ENCODE peak calls at places on chromosomes 2 and 18, in five cellular contexts. S is SJSA1; B is COR-L47; A is activated naive CD8-positive, alpha-beta T cell treated with anti-CD3 and anti-CD28 coated beads, Interleukin-2, amount 50 U/mL, for 24 hours; H is activated CD8-positive, alpha-beta T cell treated with anti-CD3 and anti-CD28 coated beads for 36 hours. Y is an unnamed sample.

GRCh38 chr2:98086491-98087446 is at the start of gene VWA3B:
- DNase-seq in B (peak; percentile 75), A (peak; percentile 69), S (peak; percentile 34), H (peak; percentile 57), Y (peak; percentile 34)

GRCh38 chr2:61109291-61109690 is 43.6 kb downstream of the SANBR start:
- DNase-seq in S (no peak), H (no peak), A (no peak), B (no peak), Y (no peak)

GRCh38 chr2:25453199-25453903 is 111.6 kb upstream of the DNMT3A start:
- DNase-seq in H (peak; percentile 59), B (no peak), A (peak; percentile 16), S (no peak), Y (no peak)

GRCh38 chr2:126653102-126653501 is 2.9 kb upstream of the GYPC start:
- DNase-seq in S (no peak), B (no peak), A (no peak), H (no peak), Y (no peak)

GRCh38 chr2:128474014-128474961 is 155.6 kb upstream of the HS6ST1 start:
- DNase-seq in B (no peak), H (no peak), A (no peak), S (no peak), Y (no peak)

GRCh38 chr2:27717070-27717453 is 53.4 kb downstream of the SLC4A1AP start:
- DNase-seq in A (no peak), H (peak; percentile 45), B (no peak), S (no peak), Y (no peak)

GRCh38 chr2:12456293-12457151 is 260.2 kb upstream of the TRIB2 start:
- DNase-seq in A (peak; percentile 72), B (no peak), S (no peak), H (peak; percentile 85), Y (peak; percentile 96)

GRCh38 chr2:202609381-202610145 is 25.2 kb upstream of the FAM117B start:
- DNase-seq in A (no peak), S (no peak), B (no peak), H (peak; percentile 33), Y (no peak)

GRCh38 chr2:239245872-239246701 is 154.7 kb downstream of the HDAC4 start:
- DNase-seq in B (peak; percentile 24), A (no peak), S (no peak), H (no peak), Y (no peak)

GRCh38 chr2:219289537-219290361 is 10.6 kb downstream of the DNAJB2 start:
- DNase-seq in A (no peak), H (no peak), S (peak; percentile 55), B (no peak), Y (peak; percentile 89)

GRCh38 chr18:59744271-59744721 is 47.1 kb upstream of the CCBE1 start:
- DNase-seq in B (no peak), A (no peak), H (no peak), S (peak; percentile 72), Y (no peak)